ENCODE peak calls at places on chromosomes 4 and X, in nine cellular contexts. E is CD4-positive, alpha-beta T cell; I is effector memory CD4-positive, alpha-beta T cell; C is WERI-Rb-1; O is BE2C; K is stomach; T is cardiac muscle cell; V is NT2/D1; X is heart right ventricle. Y is an unnamed sample.

GRCh38 chrX:103356897-103357296 is 591 bp downstream of the TCEAL9 start:
- DNase-seq in E (no peak), I (no peak), C (no peak), O (peak; percentile 13), K (no peak), T (peak; percentile 62), V (no peak), X (peak; percentile 20), Y (no peak)

GRCh38 chr4:121370729-121371325 is 10.0 kb downstream of the QRFPR start:
- DNase-seq in E (no peak), I (no peak), C (peak; percentile 60), O (peak; percentile 47), K (peak; percentile 27), T (peak; percentile 45), V (no peak), X (no peak), Y (no peak)

GRCh38 chr4:5711479-5712184 is 631 bp downstream of the EVC start:
- DNase-seq in E (no peak), I (no peak), C (peak; percentile 45), O (no peak), K (no peak), T (no peak), V (no peak), X (peak; percentile 29), Y (no peak)

GRCh38 chrX:2820131-2820771 is 8.5 kb upstream of the GYG2 start:
- DNase-seq in E (no peak), I (no peak), C (no peak), O (no peak), K (no peak), T (no peak), V (no peak), X (no peak), Y (no peak)

GRCh38 chr4:152719856-152720556 is 40.2 kb upstream of the TMEM154 start:
- DNase-seq in E (no peak), I (no peak), C (no peak), O (no peak), K (no peak), T (no peak), V (no peak), X (no peak), Y (no peak)

GRCh38 chrX:131901581-131901980 is 121.5 kb upstream of the STK26 start:
- DNase-seq in E (no peak), I (no peak), C (no peak), O (no peak), K (no peak), T (no peak), V (no peak), X (no peak), Y (no peak)

GRCh38 chrX:21740329-21741274 is 17.3 kb downstream of the SMPX start:
- DNase-seq in E (no peak), I (no peak), C (peak; percentile 16), O (peak; percentile 22), K (peak; percentile 49), T (peak; percentile 32), V (no peak), X (peak; percentile 43), Y (peak; percentile 62)

GRCh38 chr4:78542373-78542772 is 9.2 kb upstream of the ANXA3 start:
- DNase-seq in E (no peak), I (no peak), C (no peak), O (no peak), K (no peak), T (no peak), V (no peak), X (no peak), Y (no peak)

GRCh38 chr4:127788517-127788916 is 6.4 kb downstream of the HSPA4L start:
- DNase-seq in E (no peak), I (no peak), C (no peak), O (no peak), K (no peak), T (no peak), V (no peak), X (no peak), Y (no peak)

GRCh38 chr4:88623097-88623496 is 30.8 kb downstream of the HERC3 start:
- DNase-seq in E (no peak), I (no peak), C (no peak), O (no peak), K (no peak), T (no peak), V (no peak), X (no peak), Y (no peak)

GRCh38 chr4:138088449-138089208 is 153.5 kb downstream of the SLC7A11 start:
- DNase-seq in E (no peak), I (no peak), C (no peak), O (no peak), K (no peak), T (no peak), V (no peak), X (no peak), Y (no peak)

GRCh38 chrX:82658492-82658891 is 849.6 kb upstream of the POU3F4 start:
- DNase-seq in E (no peak), I (no peak), C (no peak), O (no peak), K (no peak), T (no peak), V (peak; percentile 25), X (no peak), Y (no peak)
- H3K27me3 ChIP-seq in E (no peaks in the 10 kb centered on the region), I (no peaks in the 10 kb centered on the region), C (peaks cover 10% of the 10 kb centered on the region), O (no peaks in the 10 kb centered on the region), K (no peaks in the 10 kb centered on the region), T (no peaks in the 10 kb centered on the region), V (no peaks in the 10 kb centered on the region), X (no peaks in the 10 kb centered on the region), Y (no peaks in the 10 kb centered on the region)

DNA sequence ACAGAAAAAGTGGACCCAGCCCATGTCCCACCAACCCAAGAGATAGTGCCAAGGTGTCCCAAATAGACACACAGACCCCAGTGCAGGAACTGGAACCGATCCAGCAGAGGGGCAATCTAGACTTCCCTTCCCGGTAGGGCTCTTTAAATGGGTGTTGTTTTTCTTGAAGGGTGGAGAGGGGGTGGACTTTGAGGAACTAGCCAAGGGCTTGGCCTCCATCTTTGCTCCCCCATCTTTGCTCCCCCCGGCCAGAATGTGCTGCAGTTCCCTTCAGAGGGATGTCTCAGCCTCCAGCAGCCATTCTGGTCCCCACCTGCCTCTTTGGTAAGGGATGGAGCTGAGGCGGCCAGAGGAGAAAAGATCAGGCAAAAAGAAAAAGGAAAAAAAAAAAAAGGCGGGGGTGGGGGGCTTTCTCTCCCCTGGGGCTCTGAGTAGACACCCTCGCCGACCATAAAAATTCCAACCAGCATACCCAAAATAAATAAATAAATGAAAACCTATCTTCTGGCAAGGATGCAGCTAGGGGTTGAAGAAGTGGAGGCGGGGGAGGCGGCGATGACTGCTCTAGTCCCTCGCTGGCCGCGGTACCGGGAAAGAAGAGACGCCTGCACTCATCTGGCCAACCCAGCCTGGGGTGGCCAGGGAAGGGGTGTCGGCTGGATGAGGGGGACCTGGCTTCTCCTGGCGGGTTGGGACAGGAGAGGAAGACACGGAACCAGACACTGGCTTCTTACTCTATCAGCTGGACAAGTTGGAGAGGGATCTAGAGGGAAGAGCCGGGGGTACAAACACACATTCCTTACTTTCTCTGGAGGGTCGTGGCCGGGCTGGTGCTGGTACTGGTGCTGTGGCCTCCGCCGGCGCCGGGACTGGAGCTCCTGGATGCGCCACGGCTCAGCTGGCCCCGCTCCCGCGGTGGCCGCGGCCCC is 38.5 kb upstream of the IQSEC2 start:
- DNase-seq in E (no peak), I (no peak), C (no peak), O (no peak), K (no peak), T (no peak), V (no peak), X (no peak), Y (no peak)
- H3K27me3 ChIP-seq in E (peaks cover 63% of the 10 kb centered on the region), I (peaks cover 18% of the 10 kb centered on the region), C (peaks cover 75% of the 10 kb centered on the region), O (peaks cover 37% of the 10 kb centered on the region), K (peaks cover 6% of the 10 kb centered on the region), T (peaks cover 34% of the 10 kb centered on the region), V (peaks cover 65% of the 10 kb centered on the region), X (peaks cover 13% of the 10 kb centered on the region), Y (peaks cover 38% of the 10 kb centered on the region)

GRCh38 chr4:110613710-110614109 is 9.2 kb downstream of the PITX2 start:
- DNase-seq in E (no peak), I (no peak), C (no peak), O (no peak), K (no peak), T (no peak), V (no peak), X (no peak), Y (no peak)

GRCh38 chr4:110614173-110614948 is 8.5 kb downstream of the PITX2 start:
- DNase-seq in E (no peak), I (no peak), C (no peak), O (no peak), K (no peak), T (no peak), V (no peak), X (no peak), Y (no peak)

GRCh38 chr4:110615366-110616161 is 7.3 kb downstream of the PITX2 start:
- DNase-seq in E (no peak), I (no peak), C (no peak), O (no peak), K (no peak), T (peak; percentile 18), V (no peak), X (no peak), Y (no peak)

GRCh38 chr4:110616162-110617062 is 6.5 kb downstream of the PITX2 start:
- DNase-seq in E (no peak), I (no peak), C (no peak), O (no peak), K (no peak), T (no peak), V (no peak), X (no peak), Y (no peak)

DNA sequence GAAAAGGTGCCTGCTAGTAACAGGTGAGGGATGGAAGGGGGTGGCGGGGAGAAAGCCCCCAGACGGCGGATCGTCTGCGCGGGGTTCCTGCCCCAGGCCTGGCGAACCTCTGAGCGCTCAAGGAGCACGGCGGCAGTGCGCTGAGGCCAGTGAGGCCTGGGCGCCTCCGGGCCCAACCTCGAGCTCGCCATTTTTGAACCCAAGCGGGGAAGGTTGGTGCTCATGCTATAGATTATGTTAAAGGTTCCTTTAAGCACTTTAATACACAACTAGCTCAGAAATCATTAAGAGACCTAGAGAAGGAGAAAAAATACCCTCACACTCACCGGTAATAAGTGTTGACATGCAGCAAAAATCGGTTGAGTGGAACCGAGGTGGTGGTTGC is 7.9 kb downstream of the PITX2 start:
- DNase-seq in E (no peak), I (no peak), C (no peak), O (no peak), K (no peak), T (no peak), V (no peak), X (no peak), Y (no peak)
- H3K27me3 ChIP-seq in E (peaks cover 92% of the 10 kb centered on the region), I (peaks cover 82% of the 10 kb centered on the region), C (peaks cover 99% of the 10 kb centered on the region), O (peaks cover 96% of the 10 kb centered on the region), K (peaks cover 25% of the 10 kb centered on the region), T (peaks cover 100% of the 10 kb centered on the region), V (peaks cover 100% of the 10 kb centered on the region), X (peaks cover 100% of the 10 kb centered on the region), Y (peaks cover 4% of the 10 kb centered on the region)

DNA sequence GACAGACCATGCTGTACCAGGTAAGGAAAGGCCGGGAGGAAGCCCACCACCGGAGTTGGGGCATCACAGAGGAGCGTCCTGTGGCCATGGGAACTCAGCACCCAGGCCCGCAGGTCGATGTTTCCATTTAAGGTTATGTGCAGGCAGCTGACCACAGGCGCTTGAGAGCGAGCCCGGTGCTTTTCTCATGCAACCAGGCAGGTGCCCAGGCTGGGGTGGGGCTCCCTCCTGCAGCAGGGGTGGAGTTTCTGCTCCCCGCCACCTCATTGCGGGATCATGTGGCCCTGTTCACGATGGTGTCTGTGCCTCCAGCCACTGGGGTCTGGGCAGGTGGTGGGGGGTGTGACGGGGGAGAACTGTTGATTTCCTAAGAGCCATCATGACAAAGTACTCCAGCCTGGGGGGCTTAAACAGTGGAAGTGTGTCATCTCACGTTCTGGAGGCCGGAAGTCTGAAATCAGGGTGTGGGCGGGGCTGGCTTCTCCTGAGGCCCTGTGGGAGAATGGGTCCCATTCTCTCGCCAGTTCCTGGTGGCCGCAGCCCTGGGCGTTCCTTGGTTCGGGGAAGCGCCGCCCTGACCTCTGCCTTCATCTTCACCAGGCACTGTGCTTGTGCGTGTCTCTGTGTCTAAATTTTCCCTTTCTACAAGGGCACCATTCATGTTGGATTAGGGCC is 60.9 kb downstream of the CPZ start:
- DNase-seq in E (no peak), I (no peak), C (no peak), O (no peak), K (peak; percentile 21), T (no peak), V (no peak), X (no peak), Y (no peak)
- H3K27me3 ChIP-seq in E (no peaks in the 10 kb centered on the region), I (no peaks in the 10 kb centered on the region), C (no peaks in the 10 kb centered on the region), O (no peaks in the 10 kb centered on the region), K (no peaks in the 10 kb centered on the region), T (no peaks in the 10 kb centered on the region), V (peaks cover 7% of the 10 kb centered on the region), X (peaks cover 29% of the 10 kb centered on the region), Y (no peaks in the 10 kb centered on the region)

Y was measured in gastrocnemius medialis.